ENCODE peak calls at places on chromosomes 1 and 21, in five cellular contexts. F, H, T, G and J are unnamed samples.

GRCh38 chr1:221478050-221478949 is 263.6 kb downstream of the DUSP10 start:
- DNase-seq in T (no peak), F (peak), G (peak), H (peak), J (peak)

GRCh38 chr1:103110701-103111100 is 2.4 kb upstream of the COL11A1 start:
- DNase-seq in F (no peak), T (no peak), H (no peak), G (peak), J (no peak)

GRCh38 chr1:181038399-181038873 is 4.7 kb downstream of the MR1 start:
- DNase-seq in H (peak), F (peak), G (peak), T (no peak), J (peak)

GRCh38 chr1:21378705-21379494 is 61.0 kb upstream of the NBPF3 start:
- DNase-seq in F (no peak), H (no peak), G (no peak), T (no peak), J (no peak)

GRCh38 chr1:36524359-36525062 is 41.8 kb upstream of the CSF3R start:
- DNase-seq in T (no peak), H (no peak), F (no peak), G (no peak), J (no peak)

GRCh38 chr1:239386453-239387303 is at the start of gene CHRM3:
- DNase-seq in G (peak), T (peak), H (peak), F (peak), J (no peak)

GRCh38 chr21:39281207-39281606 is 32.2 kb downstream of the BRWD1 start:
- DNase-seq in H (no peak), T (no peak), G (no peak), F (no peak), J (no peak)

GRCh38 chr1:183896466-183897026 is 91.6 kb downstream of the RGL1 start:
- DNase-seq in F (no peak), G (peak), T (no peak), H (no peak), J (no peak)

GRCh38 chr1:152486400-152487006 is 24.1 kb upstream of the LCE5A start:
- DNase-seq in H (peak), G (no peak), T (no peak), F (no peak), J (no peak)

GRCh38 chr1:54499097-54500029 is 48.7 kb upstream of the ACOT11 start:
- DNase-seq in G (peak), T (no peak), F (no peak), H (peak), J (no peak)

GRCh38 chr1:27973771-27974452 is 14.1 kb downstream of the XKR8 start:
- DNase-seq in H (no peak), G (no peak), T (no peak), F (no peak), J (no peak)

GRCh38 chr1:183942933-183943693 is 94.4 kb downstream of the COLGALT2 start:
- DNase-seq in H (no peak), F (no peak), T (no peak), G (peak), J (no peak)

GRCh38 chr1:168774241-168774640 is 45.2 kb upstream of the DPT start:
- DNase-seq in F (no peak), H (no peak), G (peak), T (no peak), J (peak)

GRCh38 chr1:29809446-29810120 is 573.3 kb downstream of the PTPRU start:
- DNase-seq in F (no peak), T (peak), G (no peak), H (no peak), J (no peak)

GRCh38 chr1:228274452-228275153 is 66.8 kb downstream of the OBSCN start:
- DNase-seq in T (peak), G (no peak), F (no peak), H (no peak), J (no peak)

GRCh38 chr1:71677024-71677423 is 596.2 kb upstream of the ZRANB2 start:
- DNase-seq in F (no peak), G (no peak), H (no peak), T (no peak), J (no peak)

GRCh38 chr21:45366931-45367401 is 38.0 kb upstream of the COL18A1 start:
- DNase-seq in G (peak), T (peak), H (no peak), F (peak), J (no peak)

GRCh38 chr1:40919475-40920011 is 57.4 kb upstream of the CITED4 start:
- DNase-seq in H (no peak), G (no peak), T (no peak), F (no peak), J (no peak)

GRCh38 chr1:199460933-199461332 is 566.6 kb upstream of the NR5A2 start:
- DNase-seq in G (peak), T (no peak), F (no peak), H (no peak), J (peak)

GRCh38 chr1:237786066-237786719 is 104.5 kb downstream of the ZP4 start:
- DNase-seq in F (no peak), G (no peak), T (no peak), H (no peak), J (no peak)

GRCh38 chr1:183996396-183996795 is 41.1 kb downstream of the COLGALT2 start:
- DNase-seq in H (no peak), T (no peak), G (no peak), F (no peak), J (no peak)